ENCODE peak calls at places on chromosomes 4 and X, in ten cellular contexts. One of them, this sample, is unnamed.
A peak's percentile ranks its signal among the peaks of the same experiment; 100 is the strongest.

GRCh38 chr4:85955614-85956295 is 404.1 kb downstream of the MAPK10 start:
- DNase-seq in OCI-LY7: no peak
- DNase-seq in fibroblast of lung: no peak
- DNase-seq in upper lobe of right lung: no peak
- DNase-seq in ovary: no peak
- DNase-seq in astrocyte of the spinal cord: no peak
- DNase-seq in Panc1: no peak
- DNase-seq in cardiac fibroblast: no peak
- DNase-seq in choroid plexus epithelial cell: no peak
- DNase-seq in left ventricle myocardium inferior: no peak
- DNase-seq in this sample: no peak

GRCh38 chr4:81215219-81215892 is at the start of gene PRKG2:
- DNase-seq in OCI-LY7: no peak
- DNase-seq in cardiac fibroblast: peak; percentile 37
- DNase-seq in astrocyte of the spinal cord: peak; percentile 11
- DNase-seq in choroid plexus epithelial cell: peak; percentile 73
- DNase-seq in fibroblast of lung: peak; percentile 73
- DNase-seq in left ventricle myocardium inferior: no peak
- DNase-seq in ovary: no peak
- DNase-seq in upper lobe of right lung: peak; percentile 71
- DNase-seq in Panc1: no peak
- DNase-seq in this sample: no peak

GRCh38 chr4:175369087-175369486 is 443.0 kb downstream of the GPM6A start:
- DNase-seq in cardiac fibroblast: peak; percentile 64
- DNase-seq in Panc1: no peak
- DNase-seq in OCI-LY7: no peak
- DNase-seq in ovary: no peak
- DNase-seq in choroid plexus epithelial cell: peak; percentile 57
- DNase-seq in fibroblast of lung: peak; percentile 29
- DNase-seq in upper lobe of right lung: no peak
- DNase-seq in astrocyte of the spinal cord: peak; percentile 72
- DNase-seq in left ventricle myocardium inferior: no peak
- DNase-seq in this sample: peak; percentile 59

GRCh38 chr4:185697488-185697887 is 114.5 kb downstream of the SORBS2 start:
- DNase-seq in astrocyte of the spinal cord: no peak
- DNase-seq in OCI-LY7: no peak
- DNase-seq in cardiac fibroblast: no peak
- DNase-seq in left ventricle myocardium inferior: no peak
- DNase-seq in Panc1: no peak
- DNase-seq in ovary: no peak
- DNase-seq in upper lobe of right lung: no peak
- DNase-seq in choroid plexus epithelial cell: no peak
- DNase-seq in fibroblast of lung: no peak
- DNase-seq in this sample: no peak

GRCh38 chr4:108685036-108685686 is 34.8 kb downstream of the OSTC start:
- DNase-seq in choroid plexus epithelial cell: peak; percentile 37
- DNase-seq in OCI-LY7: no peak
- DNase-seq in upper lobe of right lung: no peak
- DNase-seq in cardiac fibroblast: peak; percentile 39
- DNase-seq in left ventricle myocardium inferior: no peak
- DNase-seq in ovary: no peak
- DNase-seq in Panc1: no peak
- DNase-seq in astrocyte of the spinal cord: no peak
- DNase-seq in fibroblast of lung: no peak
- DNase-seq in this sample: peak; percentile 7

GRCh38 chr4:116838609-116839008 is 246.8 kb downstream of the TRAM1L1 start:
- DNase-seq in Panc1: no peak
- DNase-seq in cardiac fibroblast: no peak
- DNase-seq in upper lobe of right lung: no peak
- DNase-seq in astrocyte of the spinal cord: no peak
- DNase-seq in OCI-LY7: no peak
- DNase-seq in ovary: no peak
- DNase-seq in choroid plexus epithelial cell: no peak
- DNase-seq in fibroblast of lung: no peak
- DNase-seq in left ventricle myocardium inferior: no peak
- DNase-seq in this sample: no peak

GRCh38 chrX:48833531-48834138 is 1.8 kb downstream of the PCSK1N start:
- DNase-seq in OCI-LY7: no peak
- DNase-seq in ovary: no peak
- DNase-seq in astrocyte of the spinal cord: no peak
- DNase-seq in upper lobe of right lung: no peak
- DNase-seq in fibroblast of lung: peak; percentile 7
- DNase-seq in Panc1: no peak
- DNase-seq in cardiac fibroblast: no peak
- DNase-seq in left ventricle myocardium inferior: no peak
- DNase-seq in choroid plexus epithelial cell: no peak
- DNase-seq in this sample: peak; percentile 4

GRCh38 chr4:82753725-82754410 is 44.7 kb downstream of the SCD5 start:
- DNase-seq in OCI-LY7: no peak
- DNase-seq in ovary: peak; percentile 54
- DNase-seq in upper lobe of right lung: no peak
- DNase-seq in left ventricle myocardium inferior: no peak
- DNase-seq in cardiac fibroblast: no peak
- DNase-seq in Panc1: no peak
- DNase-seq in astrocyte of the spinal cord: no peak
- DNase-seq in fibroblast of lung: peak; percentile 36
- DNase-seq in choroid plexus epithelial cell: no peak
- DNase-seq in this sample: peak; percentile 61

GRCh38 chr4:106607566-106607965 is 239.0 kb upstream of the GIMD1 start:
- DNase-seq in OCI-LY7: no peak
- DNase-seq in ovary: no peak
- DNase-seq in fibroblast of lung: no peak
- DNase-seq in astrocyte of the spinal cord: no peak
- DNase-seq in left ventricle myocardium inferior: no peak
- DNase-seq in Panc1: no peak
- DNase-seq in cardiac fibroblast: no peak
- DNase-seq in choroid plexus epithelial cell: no peak
- DNase-seq in upper lobe of right lung: no peak
- DNase-seq in this sample: no peak

GRCh38 chrX:39542316-39542715 is 555.4 kb downstream of the BCOR start:
- DNase-seq in left ventricle myocardium inferior: no peak
- DNase-seq in OCI-LY7: no peak
- DNase-seq in Panc1: no peak
- DNase-seq in ovary: no peak
- DNase-seq in choroid plexus epithelial cell: no peak
- DNase-seq in fibroblast of lung: no peak
- DNase-seq in upper lobe of right lung: no peak
- DNase-seq in cardiac fibroblast: no peak
- DNase-seq in astrocyte of the spinal cord: no peak
- DNase-seq in this sample: no peak

GRCh38 chr4:122469457-122469856 is 12.9 kb upstream of the IL2 start:
- DNase-seq in astrocyte of the spinal cord: no peak
- DNase-seq in upper lobe of right lung: no peak
- DNase-seq in fibroblast of lung: no peak
- DNase-seq in ovary: no peak
- DNase-seq in OCI-LY7: no peak
- DNase-seq in Panc1: no peak
- DNase-seq in left ventricle myocardium inferior: no peak
- DNase-seq in choroid plexus epithelial cell: no peak
- DNase-seq in cardiac fibroblast: no peak
- DNase-seq in this sample: no peak

GRCh38 chr4:22071749-22072148 is 123.2 kb upstream of the KCNIP4 start:
- DNase-seq in astrocyte of the spinal cord: no peak
- DNase-seq in upper lobe of right lung: no peak
- DNase-seq in fibroblast of lung: no peak
- DNase-seq in OCI-LY7: no peak
- DNase-seq in cardiac fibroblast: peak; percentile 7
- DNase-seq in choroid plexus epithelial cell: no peak
- DNase-seq in ovary: no peak
- DNase-seq in left ventricle myocardium inferior: no peak
- DNase-seq in Panc1: no peak
- DNase-seq in this sample: peak; percentile 35

GRCh38 chrX:143854006-143854405 is 29.9 kb upstream of the UBE2NL start:
- DNase-seq in choroid plexus epithelial cell: peak; percentile 63
- DNase-seq in left ventricle myocardium inferior: no peak
- DNase-seq in cardiac fibroblast: peak; percentile 70
- DNase-seq in astrocyte of the spinal cord: peak; percentile 65
- DNase-seq in upper lobe of right lung: no peak
- DNase-seq in ovary: no peak
- DNase-seq in OCI-LY7: no peak
- DNase-seq in Panc1: peak; percentile 28
- DNase-seq in fibroblast of lung: peak; percentile 47
- DNase-seq in this sample: peak; percentile 40

GRCh38 chr4:55312491-55313101 is 33.4 kb upstream of the SRD5A3 start:
- DNase-seq in choroid plexus epithelial cell: peak; percentile 78
- DNase-seq in fibroblast of lung: peak; percentile 61
- DNase-seq in ovary: no peak
- DNase-seq in cardiac fibroblast: peak; percentile 79
- DNase-seq in OCI-LY7: peak; percentile 50
- DNase-seq in left ventricle myocardium inferior: no peak
- DNase-seq in astrocyte of the spinal cord: peak; percentile 45
- DNase-seq in upper lobe of right lung: no peak
- DNase-seq in Panc1: peak; percentile 8
- DNase-seq in this sample: peak; percentile 72

GRCh38 chrX:120290107-120290506 is 21.2 kb downstream of the TMEM255A start:
- DNase-seq in choroid plexus epithelial cell: no peak
- DNase-seq in Panc1: no peak
- DNase-seq in ovary: no peak
- DNase-seq in fibroblast of lung: no peak
- DNase-seq in cardiac fibroblast: no peak
- DNase-seq in astrocyte of the spinal cord: no peak
- DNase-seq in upper lobe of right lung: no peak
- DNase-seq in left ventricle myocardium inferior: no peak
- DNase-seq in OCI-LY7: no peak
- DNase-seq in this sample: no peak

GRCh38 chrX:78035061-78035460 is 65.6 kb upstream of the PGAM4 start:
- DNase-seq in OCI-LY7: no peak
- DNase-seq in upper lobe of right lung: no peak
- DNase-seq in ovary: no peak
- DNase-seq in fibroblast of lung: no peak
- DNase-seq in choroid plexus epithelial cell: no peak
- DNase-seq in left ventricle myocardium inferior: no peak
- DNase-seq in astrocyte of the spinal cord: no peak
- DNase-seq in Panc1: no peak
- DNase-seq in cardiac fibroblast: no peak
- DNase-seq in this sample: no peak

GRCh38 chrX:15204130-15204751 is 65.6 kb downstream of the ASB9 start:
- DNase-seq in fibroblast of lung: no peak
- DNase-seq in upper lobe of right lung: no peak
- DNase-seq in Panc1: no peak
- DNase-seq in cardiac fibroblast: no peak
- DNase-seq in left ventricle myocardium inferior: no peak
- DNase-seq in astrocyte of the spinal cord: no peak
- DNase-seq in ovary: no peak
- DNase-seq in choroid plexus epithelial cell: no peak
- DNase-seq in OCI-LY7: no peak
- DNase-seq in this sample: no peak

GRCh38 chr4:138573246-138573645 is 331.1 kb upstream of the SLC7A11 start:
- DNase-seq in choroid plexus epithelial cell: no peak
- DNase-seq in left ventricle myocardium inferior: no peak
- DNase-seq in ovary: no peak
- DNase-seq in cardiac fibroblast: peak; percentile 44
- DNase-seq in OCI-LY7: no peak
- DNase-seq in fibroblast of lung: no peak
- DNase-seq in upper lobe of right lung: no peak
- DNase-seq in astrocyte of the spinal cord: no peak
- DNase-seq in Panc1: no peak
- DNase-seq in this sample: peak; percentile 37
- H3K4me3 ChIP-seq in choroid plexus epithelial cell: no peak overlapping the region
- H3K4me3 ChIP-seq in left ventricle myocardium inferior: no peak overlapping the region
- H3K4me3 ChIP-seq in ovary: no peak overlapping the region
- H3K4me3 ChIP-seq in cardiac fibroblast: no peak overlapping the region
- H3K4me3 ChIP-seq in OCI-LY7: no peak overlapping the region
- H3K4me3 ChIP-seq in fibroblast of lung: no peak overlapping the region
- H3K4me3 ChIP-seq in upper lobe of right lung: no peak overlapping the region
- H3K4me3 ChIP-seq in astrocyte of the spinal cord: no peak overlapping the region
- H3K4me3 ChIP-seq in Panc1: no peak overlapping the region
- H3K4me3 ChIP-seq in this sample: no peak overlapping the region

DNA sequence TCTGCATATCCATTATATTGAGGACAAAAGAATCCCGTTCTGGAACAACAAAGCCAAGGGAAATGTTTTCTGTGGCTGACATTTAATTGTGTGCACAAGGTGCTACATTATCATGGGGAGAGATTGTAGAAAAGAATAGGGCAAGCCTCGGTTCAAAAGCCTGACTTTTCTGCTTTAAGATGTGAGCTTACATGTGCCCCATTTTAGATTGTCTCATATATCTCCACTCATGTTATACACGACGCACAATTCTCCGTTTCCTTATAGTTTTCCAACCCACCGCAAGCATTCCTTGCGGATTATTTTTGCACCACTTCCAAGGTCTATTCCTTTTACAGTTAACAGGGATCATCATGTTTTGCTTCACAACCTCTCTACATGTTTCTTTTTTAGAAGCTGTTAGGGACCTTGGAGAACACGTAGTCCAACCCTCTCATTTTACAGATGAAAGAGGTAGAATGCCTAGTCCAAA is 99.6 kb upstream of the MAML3 start:
- DNase-seq in OCI-LY7: no peak
- DNase-seq in upper lobe of right lung: no peak
- DNase-seq in cardiac fibroblast: no peak
- DNase-seq in choroid plexus epithelial cell: no peak
- DNase-seq in ovary: no peak
- DNase-seq in fibroblast of lung: no peak
- DNase-seq in left ventricle myocardium inferior: no peak
- DNase-seq in Panc1: no peak
- DNase-seq in astrocyte of the spinal cord: no peak
- DNase-seq in this sample: no peak
- H3K4me3 ChIP-seq in OCI-LY7: peak overlapping the region; percentile 53
- H3K4me3 ChIP-seq in upper lobe of right lung: no peak overlapping the region
- H3K4me3 ChIP-seq in cardiac fibroblast: no peak overlapping the region
- H3K4me3 ChIP-seq in choroid plexus epithelial cell: peak overlapping the region; percentile 68
- H3K4me3 ChIP-seq in ovary: peak overlapping the region; percentile 60
- H3K4me3 ChIP-seq in fibroblast of lung: no peak overlapping the region
- H3K4me3 ChIP-seq in left ventricle myocardium inferior: peak overlapping the region; percentile 76
- H3K4me3 ChIP-seq in Panc1: no peak overlapping the region
- H3K4me3 ChIP-seq in astrocyte of the spinal cord: no peak overlapping the region
- H3K4me3 ChIP-seq in this sample: no peak overlapping the region

GRCh38 chr4:7539186-7539585 is 104.5 kb upstream of the PSAPL1 start:
- DNase-seq in cardiac fibroblast: no peak
- DNase-seq in OCI-LY7: no peak
- DNase-seq in upper lobe of right lung: no peak
- DNase-seq in astrocyte of the spinal cord: no peak
- DNase-seq in Panc1: no peak
- DNase-seq in ovary: no peak
- DNase-seq in left ventricle myocardium inferior: no peak
- DNase-seq in fibroblast of lung: no peak
- DNase-seq in choroid plexus epithelial cell: no peak
- DNase-seq in this sample: no peak
- H3K4me3 ChIP-seq in cardiac fibroblast: no peak overlapping the region
- H3K4me3 ChIP-seq in OCI-LY7: peak overlapping the region; percentile 64
- H3K4me3 ChIP-seq in upper lobe of right lung: no peak overlapping the region
- H3K4me3 ChIP-seq in astrocyte of the spinal cord: no peak overlapping the region
- H3K4me3 ChIP-seq in Panc1: no peak overlapping the region
- H3K4me3 ChIP-seq in ovary: no peak overlapping the region
- H3K4me3 ChIP-seq in left ventricle myocardium inferior: no peak overlapping the region
- H3K4me3 ChIP-seq in fibroblast of lung: no peak overlapping the region
- H3K4me3 ChIP-seq in choroid plexus epithelial cell: no peak overlapping the region
- H3K4me3 ChIP-seq in this sample: no peak overlapping the region

DNA sequence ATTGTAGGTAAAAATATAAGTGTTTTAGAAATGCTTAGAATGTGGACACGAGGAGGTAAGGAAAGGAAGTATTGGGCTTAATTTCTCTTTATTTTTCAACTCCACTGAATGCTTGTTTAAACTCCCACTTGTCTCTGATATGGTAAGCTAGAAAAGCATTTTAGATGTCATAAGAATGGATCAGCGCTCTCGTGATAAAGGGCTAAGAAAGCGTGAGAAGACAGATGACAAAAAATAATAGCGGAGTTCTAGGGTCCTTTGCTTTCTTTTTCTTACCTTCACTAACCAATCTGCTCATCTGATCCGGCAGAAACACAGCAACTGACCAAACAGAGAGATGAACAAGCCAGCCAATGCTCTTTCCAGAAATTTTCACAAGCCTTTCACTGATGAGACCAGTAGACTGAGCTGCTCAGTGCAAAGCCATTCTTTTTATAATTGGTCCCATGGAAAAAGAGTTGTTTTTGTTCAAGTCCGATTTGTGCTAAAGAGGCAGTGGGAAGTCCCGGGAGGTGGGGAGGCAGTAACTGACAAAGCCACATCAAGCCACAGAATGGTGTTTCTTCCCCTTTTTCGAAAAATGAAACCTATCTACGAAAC is at the start of gene TASL:
- DNase-seq in choroid plexus epithelial cell: no peak
- DNase-seq in fibroblast of lung: no peak
- DNase-seq in upper lobe of right lung: no peak
- DNase-seq in Panc1: no peak
- DNase-seq in left ventricle myocardium inferior: no peak
- DNase-seq in cardiac fibroblast: no peak
- DNase-seq in OCI-LY7: peak; percentile 57
- DNase-seq in ovary: no peak
- DNase-seq in astrocyte of the spinal cord: no peak
- DNase-seq in this sample: no peak
- H3K4me3 ChIP-seq in choroid plexus epithelial cell: no peak within 1 kb of the TSS
- H3K4me3 ChIP-seq in fibroblast of lung: no peak within 1 kb of the TSS
- H3K4me3 ChIP-seq in upper lobe of right lung: peak within 1 kb of the TSS; percentile 21
- H3K4me3 ChIP-seq in Panc1: no peak within 1 kb of the TSS
- H3K4me3 ChIP-seq in left ventricle myocardium inferior: no peak within 1 kb of the TSS
- H3K4me3 ChIP-seq in cardiac fibroblast: no peak within 1 kb of the TSS
- H3K4me3 ChIP-seq in OCI-LY7: peak within 1 kb of the TSS; percentile 60
- H3K4me3 ChIP-seq in ovary: no peak within 1 kb of the TSS
- H3K4me3 ChIP-seq in astrocyte of the spinal cord: no peak within 1 kb of the TSS
- H3K4me3 ChIP-seq in this sample: no peak within 1 kb of the TSS

This sample was measured in fibroblast of the aortic adventitia.